ENCODE peak calls at places on chromosomes 13 and 19, in eight cellular contexts. E, P, Q, M, V, G, S and Z are unnamed samples.

GRCh38 chr19:23071087-23071511 is 45.7 kb upstream of the ZNF730 start:
- DNase-seq in G (peak; percentile 12), E (no peak), Q (no peak), M (no peak), S (no peak), V (no peak), P (peak; percentile 28), Z (peak; percentile 37)

GRCh38 chr13:27481766-27482165 is 31.4 kb upstream of the MTIF3 start:
- DNase-seq in G (no peak), M (peak; percentile 61), V (peak; percentile 24), Q (no peak), P (no peak), S (no peak), E (no peak), Z (no peak)

GRCh38 chr13:26558912-26559485 is 1.5 kb downstream of the WASF3 start:
- DNase-seq in M (no peak), Q (no peak), P (no peak), E (no peak), S (no peak), G (no peak), V (no peak), Z (no peak)

GRCh38 chr19:9139609-9140158 is 513 bp upstream of the ZNF317 start:
- DNase-seq in M (no peak), P (no peak), Q (no peak), V (no peak), G (no peak), S (no peak), E (no peak), Z (no peak)

GRCh38 chr13:33261426-33262068 is 24.0 kb downstream of the STARD13 start:
- DNase-seq in M (no peak), E (no peak), V (no peak), Q (no peak), P (no peak), S (no peak), G (no peak), Z (no peak)

GRCh38 chr13:50244913-50245574 is 229.8 kb downstream of the KCNRG start:
- DNase-seq in Q (no peak), P (peak; percentile 34), S (no peak), G (no peak), V (no peak), E (no peak), M (no peak), Z (no peak)

GRCh38 chr13:79678100-79678499 is 197.1 kb downstream of the NDFIP2 start:
- DNase-seq in M (no peak), G (no peak), V (no peak), S (no peak), E (no peak), Q (no peak), P (no peak), Z (no peak)

GRCh38 chr19:36528921-36529518 is 949 bp upstream of the ZNF260 start:
- DNase-seq in S (no peak), Q (no peak), M (no peak), G (no peak), E (no peak), P (no peak), V (no peak), Z (no peak)

GRCh38 chr19:12786149-12786870 is 5.0 kb upstream of the JUNB start:
- DNase-seq in P (peak; percentile 82), G (peak; percentile 38), M (peak; percentile 81), E (peak; percentile 87), S (peak; percentile 71), V (no peak), Q (no peak), Z (peak; percentile 72)

GRCh38 chr19:31350033-31350692 is 927 bp upstream of the TSHZ3 start:
- DNase-seq in Q (no peak), V (no peak), G (peak; percentile 71), M (peak; percentile 55), E (peak; percentile 82), P (no peak), S (no peak), Z (peak; percentile 51)

GRCh38 chr19:2361259-2362038 is 1.4 kb downstream of the TMPRSS9 start:
- DNase-seq in Q (no peak), S (no peak), V (no peak), M (no peak), E (no peak), G (no peak), P (no peak), Z (no peak)

GRCh38 chr13:91399189-91400093 is 1.0 kb downstream of the GPC5 start:
- DNase-seq in G (no peak), P (no peak), S (no peak), V (no peak), E (peak; percentile 64), M (no peak), Q (peak; percentile 9), Z (no peak)

GRCh38 chr19:11612816-11613511 is 15.7 kb downstream of the ZNF627 start:
- DNase-seq in Q (no peak), S (no peak), G (no peak), E (no peak), M (no peak), P (no peak), V (no peak), Z (no peak)

GRCh38 chr13:66469745-66470144 is 760.4 kb downstream of the PCDH9 start:
- DNase-seq in G (no peak), V (no peak), M (no peak), E (no peak), Q (no peak), P (no peak), S (no peak), Z (no peak)

GRCh38 chr13:77492982-77493381 is 42.5 kb upstream of the SCEL start:
- DNase-seq in G (no peak), S (no peak), Q (no peak), E (no peak), M (no peak), V (peak; percentile 41), P (no peak), Z (no peak)

GRCh38 chr19:35204799-35205732 is 23.5 kb downstream of the FAM187B start:
- DNase-seq in V (peak; percentile 67), S (no peak), P (no peak), M (no peak), G (no peak), Q (peak; percentile 11), E (no peak), Z (no peak)

GRCh38 chr19:47075179-47075811 is 26.9 kb upstream of the TMEM160 start:
- DNase-seq in E (no peak), V (no peak), S (no peak), P (no peak), Q (no peak), M (no peak), G (no peak), Z (no peak)

GRCh38 chr13:41005709-41006108 is 13.4 kb downstream of the ELF1 start:
- DNase-seq in M (no peak), P (no peak), E (no peak), Q (no peak), V (no peak), G (no peak), S (no peak), Z (no peak)

GRCh38 chr13:41006296-41006695 is 12.8 kb downstream of the ELF1 start:
- DNase-seq in G (no peak), P (no peak), M (no peak), Q (no peak), E (no peak), V (no peak), S (no peak), Z (no peak)

GRCh38 chr13:41008349-41008980 is 10.7 kb downstream of the ELF1 start:
- DNase-seq in G (no peak), S (no peak), M (no peak), Q (no peak), E (no peak), P (no peak), V (no peak), Z (no peak)

GRCh38 chr13:41006951-41007350 is 12.2 kb downstream of the ELF1 start:
- DNase-seq in S (no peak), G (no peak), P (no peak), Q (no peak), M (no peak), E (no peak), V (no peak), Z (no peak)

GRCh38 chr13:41007359-41008118 is 11.6 kb downstream of the ELF1 start:
- DNase-seq in P (no peak), S (no peak), G (no peak), M (no peak), V (no peak), E (no peak), Q (no peak), Z (no peak)
- H3K4me1 ChIP-seq in P (no peaks in the 10 kb centered on the region), S (peaks cover 39% of the 10 kb centered on the region), G (peaks cover 2% of the 10 kb centered on the region), M (peaks cover 79% of the 10 kb centered on the region), V (peaks cover 51% of the 10 kb centered on the region), E (peaks cover 2% of the 10 kb centered on the region), Q (peaks cover 70% of the 10 kb centered on the region), Z (peaks cover 35% of the 10 kb centered on the region)

GRCh38 chr19:10416380-10417257 is 3.7 kb upstream of the PDE4A start:
- DNase-seq in G (no peak), Q (peak; percentile 99), E (peak; percentile 93), P (peak; percentile 69), M (peak; percentile 80), V (peak; percentile 94), S (peak; percentile 87), Z (peak; percentile 83)
- H3K4me1 ChIP-seq in G (peaks cover 11% of the 10 kb centered on the region), Q (peaks cover 53% of the 10 kb centered on the region), E (no peaks in the 10 kb centered on the region), P (peaks cover 8% of the 10 kb centered on the region), M (peaks cover 45% of the 10 kb centered on the region), V (peaks cover 38% of the 10 kb centered on the region), S (peaks cover 42% of the 10 kb centered on the region), Z (peaks cover 49% of the 10 kb centered on the region)

GRCh38 chr13:40179882-40180281 is 486.6 kb downstream of the FOXO1 start:
- DNase-seq in M (no peak), Q (no peak), E (no peak), P (no peak), G (no peak), S (no peak), V (no peak), Z (no peak)

GRCh38 chr13:40178130-40178529 is 488.3 kb downstream of the FOXO1 start:
- DNase-seq in Q (no peak), M (no peak), G (no peak), E (no peak), V (no peak), P (no peak), S (no peak), Z (no peak)

GRCh38 chr13:40180776-40181175 is 485.7 kb downstream of the FOXO1 start:
- DNase-seq in Q (no peak), E (no peak), P (no peak), S (no peak), V (no peak), G (no peak), M (no peak), Z (no peak)

GRCh38 chr13:40181203-40181845 is 485.1 kb downstream of the FOXO1 start:
- DNase-seq in S (no peak), E (no peak), Q (no peak), M (no peak), V (no peak), G (no peak), P (no peak), Z (no peak)

DNA sequence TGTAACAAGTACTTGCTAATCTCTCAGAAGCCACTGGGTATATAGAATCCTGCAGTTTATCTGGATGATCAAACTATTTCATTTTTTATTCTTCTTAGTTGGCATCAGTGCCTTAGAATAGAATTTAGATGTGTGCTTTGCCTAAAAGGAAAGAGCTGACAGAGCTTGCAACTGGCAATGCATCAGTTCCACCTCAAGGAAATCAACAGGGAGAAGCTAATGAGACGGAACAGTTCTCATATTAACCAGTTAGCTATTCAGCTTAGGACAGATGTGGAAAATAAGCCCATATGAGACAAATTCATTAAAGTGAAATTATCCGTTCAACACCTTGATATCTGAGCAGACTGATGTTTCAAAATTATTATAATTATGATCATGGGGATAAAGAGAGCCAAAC is 487.0 kb downstream of the FOXO1 start:
- DNase-seq in M (no peak), E (no peak), G (no peak), P (no peak), Q (no peak), S (no peak), V (no peak), Z (no peak)
- H3K4me1 ChIP-seq in M (no peaks in the 10 kb centered on the region), E (no peaks in the 10 kb centered on the region), G (peaks cover 14% of the 10 kb centered on the region), P (no peaks in the 10 kb centered on the region), Q (peaks cover 3% of the 10 kb centered on the region), S (no peaks in the 10 kb centered on the region), V (no peaks in the 10 kb centered on the region), Z (no peaks in the 10 kb centered on the region)

GRCh38 chr19:17114414-17114831 is 38.8 kb downstream of the MYO9B start:
- DNase-seq in G (no peak), P (peak; percentile 81), M (no peak), S (no peak), E (no peak), Q (no peak), V (no peak), Z (no peak)
- H3K4me1 ChIP-seq in G (peaks cover 6% of the 10 kb centered on the region), P (no peaks in the 10 kb centered on the region), M (peaks cover 11% of the 10 kb centered on the region), S (no peaks in the 10 kb centered on the region), E (no peaks in the 10 kb centered on the region), Q (no peaks in the 10 kb centered on the region), V (no peaks in the 10 kb centered on the region), Z (peaks cover 10% of the 10 kb centered on the region)